ENCODE peak calls at places on chromosomes 1 and 21, in eight cellular contexts. J is adrenal gland; B is mammary epithelial cell; F is WERI-Rb-1; Y is CD4-positive, alpha-beta memory T cell; P is IMR-90; I is MM.1S; D is right cardiac atrium. K is an unnamed sample.

GRCh38 chr1:150429805-150430204 is 57.4 kb upstream of the TARS2 start:
- DNase-seq in J (no peak), B (peak), F (no peak), Y (peak), P (peak), I (peak), D (no peak), K (no peak)

GRCh38 chr1:100609849-100610248 is 71.9 kb downstream of the GPR88 start:
- DNase-seq in J (no peak), B (no peak), F (no peak), Y (no peak), P (no peak), I (no peak), D (no peak), K (no peak)

GRCh38 chr1:57421366-57421765 is 2.5 kb downstream of the DAB1 start:
- DNase-seq in J (no peak), B (no peak), F (no peak), Y (no peak), P (no peak), I (no peak), D (no peak), K (no peak)

GRCh38 chr1:34640654-34641401 is 114.0 kb upstream of the GJB5 start:
- DNase-seq in J (no peak), B (no peak), F (no peak), Y (no peak), P (no peak), I (no peak), D (no peak), K (no peak)

GRCh38 chr1:147111381-147112130 is 60.7 kb downstream of the PRKAB2 start:
- DNase-seq in J (no peak), B (peak), F (no peak), Y (no peak), P (no peak), I (no peak), D (no peak), K (no peak)

GRCh38 chr1:90820727-90821126 is 103.6 kb upstream of the BARHL2 start:
- DNase-seq in J (no peak), B (no peak), F (no peak), Y (no peak), P (no peak), I (no peak), D (no peak), K (no peak)

GRCh38 chr1:67827688-67828087 is 5.6 kb downstream of the GNG12 start:
- DNase-seq in J (no peak), B (no peak), F (no peak), Y (no peak), P (no peak), I (no peak), D (no peak), K (no peak)

GRCh38 chr1:191618202-191618601 is 540.1 kb upstream of the RGS18 start:
- DNase-seq in J (no peak), B (no peak), F (no peak), Y (no peak), P (no peak), I (no peak), D (no peak), K (no peak)

GRCh38 chr21:15221799-15222386 is 157.1 kb upstream of the NRIP1 start:
- DNase-seq in J (peak), B (peak), F (peak), Y (no peak), P (peak), I (no peak), D (peak), K (peak)

GRCh38 chr1:40944841-40945430 is 34.6 kb upstream of the CTPS1 start:
- DNase-seq in J (peak), B (no peak), F (no peak), Y (no peak), P (peak), I (no peak), D (peak), K (no peak)

GRCh38 chr1:40664167-40664537 is 1.3 kb downstream of the RIMS3 start:
- DNase-seq in J (no peak), B (no peak), F (no peak), Y (no peak), P (no peak), I (no peak), D (no peak), K (no peak)

GRCh38 chr1:100511773-100512172 is 26.2 kb upstream of the GPR88 start:
- DNase-seq in J (no peak), B (no peak), F (no peak), Y (no peak), P (no peak), I (no peak), D (no peak), K (no peak)

GRCh38 chr1:209884249-209884648 is 53.8 kb upstream of the SYT14 start:
- DNase-seq in J (no peak), B (peak), F (no peak), Y (no peak), P (peak), I (no peak), D (no peak), K (no peak)

GRCh38 chr21:31781737-31782136 is 49.8 kb upstream of the SCAF4 start:
- DNase-seq in J (peak), B (no peak), F (no peak), Y (no peak), P (peak), I (no peak), D (peak), K (peak)

GRCh38 chr21:39663742-39664492 is 51.2 kb downstream of the B3GALT5 start:
- DNase-seq in J (no peak), B (no peak), F (no peak), Y (no peak), P (no peak), I (no peak), D (no peak), K (no peak)

GRCh38 chr1:12171206-12172041 is 4.6 kb downstream of the TNFRSF1B start:
- DNase-seq in J (no peak), B (no peak), F (no peak), Y (peak), P (no peak), I (no peak), D (peak), K (no peak)
- H3K27ac ChIP-seq in J (no peak), B (no peak), F (no peak), Y (peak), P (no peak), I (no peak), D (no peak), K (peak)

GRCh38 chr1:223231011-223231572 is 88.0 kb upstream of the TLR5 start:
- DNase-seq in J (no peak), B (no peak), F (no peak), Y (no peak), P (no peak), I (no peak), D (no peak), K (no peak)

GRCh38 chr1:223229756-223230155 is 86.7 kb upstream of the TLR5 start:
- DNase-seq in J (no peak), B (no peak), F (no peak), Y (no peak), P (no peak), I (no peak), D (no peak), K (no peak)

GRCh38 chr1:223228931-223229528 is 86.0 kb upstream of the TLR5 start:
- DNase-seq in J (no peak), B (no peak), F (no peak), Y (no peak), P (no peak), I (no peak), D (no peak), K (no peak)

GRCh38 chr1:223231581-223231980 is 88.5 kb upstream of the TLR5 start:
- DNase-seq in J (no peak), B (no peak), F (no peak), Y (no peak), P (no peak), I (no peak), D (no peak), K (no peak)

DNA sequence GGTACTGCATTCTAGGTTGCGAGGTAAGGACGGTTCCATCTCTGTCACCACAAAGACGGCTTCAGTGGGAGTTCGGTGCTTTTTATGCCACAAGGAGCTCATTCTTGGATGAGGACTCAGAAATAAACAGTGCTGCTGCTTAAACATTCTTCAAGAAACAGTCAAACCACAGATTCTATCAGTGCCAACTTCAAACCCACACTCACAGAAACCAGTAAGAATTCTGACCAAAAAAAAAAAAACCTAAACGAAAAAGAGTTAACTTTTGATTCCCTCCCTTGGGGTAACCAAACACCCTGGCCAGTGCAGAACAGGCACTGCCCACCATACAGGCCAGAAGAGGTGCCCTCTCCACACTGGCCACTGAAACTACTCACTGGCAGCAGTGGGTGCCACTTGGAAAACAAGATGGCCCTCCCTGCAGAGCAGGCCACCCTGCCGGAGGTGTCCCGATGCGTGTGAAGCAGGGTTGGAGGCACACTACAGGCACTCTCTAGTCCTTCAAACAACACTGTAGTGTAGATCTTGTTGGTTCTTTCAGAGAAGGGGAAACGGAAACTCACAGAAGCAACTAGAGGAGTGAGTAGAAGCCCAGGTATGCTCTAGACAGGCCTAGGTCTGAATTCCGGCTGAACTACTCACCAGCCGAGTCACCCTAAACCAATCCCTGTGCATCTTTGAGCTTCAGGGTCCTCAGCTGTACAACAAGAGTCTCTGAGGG is 87.3 kb upstream of the TLR5 start:
- DNase-seq in J (no peak), B (peak), F (no peak), Y (peak), P (peak), I (no peak), D (no peak), K (no peak)
- H3K4me3 ChIP-seq in J (no peak), B (no peak), F (no peak), Y (no peak), P (peak), I (no peak), D (no peak), K (no peak)

GRCh38 chr1:180114546-180114945 is 40.1 kb upstream of the QSOX1 start:
- DNase-seq in J (no peak), B (no peak), F (no peak), Y (no peak), P (no peak), I (no peak), D (no peak), K (no peak)
- H3K27ac ChIP-seq in J (no peak), B (no peak), F (no peak), Y (no peak), P (peak), I (no peak), D (no peak), K (peak)

GRCh38 chr1:220893701-220894024 is 14.4 kb downstream of the HLX start:
- DNase-seq in J (no peak), B (no peak), F (no peak), Y (no peak), P (no peak), I (no peak), D (no peak), K (no peak)
- H3K4me3 ChIP-seq in J (no peak), B (peak), F (no peak), Y (no peak), P (no peak), I (no peak), D (peak), K (peak)

GRCh38 chr1:229888157-229888556 is 178.9 kb upstream of the GALNT2 start:
- DNase-seq in J (no peak), B (no peak), F (no peak), Y (no peak), P (no peak), I (no peak), D (no peak), K (no peak)
- H3K27ac ChIP-seq in J (no peak), B (no peak), F (no peak), Y (no peak), P (no peak), I (no peak), D (peak), K (peak)

K was measured in left ventricle myocardium inferior.